ENCODE peak calls at places on chromosomes 11 and 22, in five cellular contexts. One of them, this sample, is unnamed.

GRCh38 chr11:132052904-132053303 is 682.5 kb downstream of the NTM start:
- DNase-seq in A549: no peak
- DNase-seq in WERI-Rb-1: no peak
- DNase-seq in cardiac muscle cell: no peak
- DNase-seq in lung: no peak
- DNase-seq in this sample: no peak

GRCh38 chr11:123549901-123550619 is 104.4 kb downstream of the SCN3B start:
- DNase-seq in lung: no peak
- DNase-seq in A549: no peak
- DNase-seq in WERI-Rb-1: peak; percentile 88
- DNase-seq in cardiac muscle cell: no peak
- DNase-seq in this sample: no peak

GRCh38 chr22:45120440-45120839 is 43.3 kb upstream of the NUP50 start:
- DNase-seq in WERI-Rb-1: no peak
- DNase-seq in cardiac muscle cell: no peak
- DNase-seq in A549: no peak
- DNase-seq in lung: no peak
- DNase-seq in this sample: no peak

GRCh38 chr11:19191530-19192169 is 10.1 kb downstream of the CSRP3 start:
- DNase-seq in cardiac muscle cell: peak; percentile 37
- DNase-seq in A549: no peak
- DNase-seq in lung: no peak
- DNase-seq in WERI-Rb-1: no peak
- DNase-seq in this sample: no peak

GRCh38 chr22:49962751-49963646 is 2.4 kb downstream of the PIM3 start:
- DNase-seq in lung: peak; percentile 42
- DNase-seq in cardiac muscle cell: no peak
- DNase-seq in A549: no peak
- DNase-seq in WERI-Rb-1: no peak
- DNase-seq in this sample: no peak

GRCh38 chr11:57069942-57070341 is 81.2 kb downstream of the OR5AK2 start:
- DNase-seq in lung: no peak
- DNase-seq in cardiac muscle cell: no peak
- DNase-seq in WERI-Rb-1: no peak
- DNase-seq in A549: no peak
- DNase-seq in this sample: no peak

GRCh38 chr22:17890245-17890671 is 116.0 kb upstream of the BID start:
- DNase-seq in cardiac muscle cell: peak; percentile 65
- DNase-seq in WERI-Rb-1: no peak
- DNase-seq in lung: no peak
- DNase-seq in A549: no peak
- DNase-seq in this sample: no peak

GRCh38 chr11:128565881-128566280 is 21.5 kb downstream of the ETS1 start:
- DNase-seq in cardiac muscle cell: no peak
- DNase-seq in A549: no peak
- DNase-seq in lung: no peak
- DNase-seq in WERI-Rb-1: no peak
- DNase-seq in this sample: no peak

GRCh38 chr11:119341222-119342022 is 739 bp upstream of the C1QTNF5 start:
- DNase-seq in lung: no peak
- DNase-seq in WERI-Rb-1: no peak
- DNase-seq in A549: no peak
- DNase-seq in cardiac muscle cell: no peak
- DNase-seq in this sample: no peak

GRCh38 chr11:45045692-45046471 is 95.2 kb upstream of the TP53I11 start:
- DNase-seq in WERI-Rb-1: no peak
- DNase-seq in A549: peak; percentile 56
- DNase-seq in cardiac muscle cell: no peak
- DNase-seq in lung: peak; percentile 48
- DNase-seq in this sample: no peak

GRCh38 chr11:75160328-75160757 is 9.4 kb downstream of the SLCO2B1 start:
- DNase-seq in A549: no peak
- DNase-seq in lung: no peak
- DNase-seq in WERI-Rb-1: no peak
- DNase-seq in cardiac muscle cell: no peak
- DNase-seq in this sample: no peak

GRCh38 chr22:20626811-20627210 is 119.4 kb downstream of the MED15 start:
- DNase-seq in A549: no peak
- DNase-seq in lung: no peak
- DNase-seq in WERI-Rb-1: no peak
- DNase-seq in cardiac muscle cell: no peak
- DNase-seq in this sample: no peak

GRCh38 chr11:94546886-94547285 is 3.2 kb downstream of the FUT4 start:
- DNase-seq in A549: no peak
- DNase-seq in lung: no peak
- DNase-seq in WERI-Rb-1: no peak
- DNase-seq in cardiac muscle cell: peak; percentile 18
- DNase-seq in this sample: no peak

GRCh38 chr11:117818036-117818858 is 6.3 kb downstream of the FXYD2 start:
- DNase-seq in WERI-Rb-1: no peak
- DNase-seq in cardiac muscle cell: no peak
- DNase-seq in lung: no peak
- DNase-seq in A549: peak; percentile 25
- DNase-seq in this sample: no peak

GRCh38 chr11:131579932-131580387 is 209.5 kb downstream of the NTM start:
- DNase-seq in A549: peak; percentile 12
- DNase-seq in cardiac muscle cell: peak; percentile 63
- DNase-seq in WERI-Rb-1: peak; percentile 86
- DNase-seq in lung: no peak
- DNase-seq in this sample: no peak

GRCh38 chr22:48057116-48057835 is 1294.8 kb downstream of the TBC1D22A start:
- DNase-seq in cardiac muscle cell: no peak
- DNase-seq in lung: no peak
- DNase-seq in A549: no peak
- DNase-seq in WERI-Rb-1: no peak
- DNase-seq in this sample: no peak
- H3K27ac ChIP-seq in cardiac muscle cell: no peak overlapping the region
- H3K27ac ChIP-seq in lung: no peak overlapping the region
- H3K27ac ChIP-seq in A549: no peak overlapping the region
- H3K27ac ChIP-seq in WERI-Rb-1: no peak overlapping the region
- H3K27ac ChIP-seq in this sample: no peak overlapping the region

DNA sequence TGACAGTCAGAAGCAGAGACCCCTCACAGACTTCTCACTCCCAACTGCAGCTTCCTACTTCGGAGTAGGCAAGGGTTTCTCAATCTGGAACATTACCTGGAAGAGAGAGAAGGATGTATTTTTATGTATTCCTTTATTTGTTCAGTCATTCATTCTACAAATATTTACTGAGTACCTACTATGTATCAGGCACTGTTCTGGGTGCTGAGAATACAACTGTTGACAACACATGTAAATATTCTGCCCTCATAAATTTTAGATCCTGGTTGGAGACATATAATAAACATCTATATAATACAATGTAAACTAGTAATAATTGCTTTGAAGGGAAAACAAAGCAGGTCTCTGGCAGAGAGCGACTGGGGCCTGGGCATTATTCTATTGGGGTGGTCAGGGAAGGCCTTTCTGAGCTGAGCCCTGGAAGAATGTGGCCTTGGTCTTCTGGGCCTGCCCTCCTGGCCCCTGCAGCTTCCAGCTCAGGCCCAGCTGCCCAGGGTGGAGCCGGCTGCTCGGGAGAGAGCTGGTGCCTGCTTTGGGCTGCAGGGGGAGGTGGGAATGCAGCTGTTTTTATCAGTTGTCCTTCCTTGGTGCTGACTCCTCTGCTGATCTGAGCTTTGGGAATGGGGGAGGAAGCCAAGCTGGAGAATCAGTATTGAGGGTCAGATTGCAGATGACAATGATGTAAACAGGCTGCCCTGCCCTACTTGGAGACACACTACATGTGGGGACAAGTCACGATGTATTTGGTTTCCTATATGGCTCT is 46.8 kb downstream of the PKNOX2 start:
- DNase-seq in lung: no peak
- DNase-seq in A549: no peak
- DNase-seq in cardiac muscle cell: peak; percentile 55
- DNase-seq in WERI-Rb-1: no peak
- DNase-seq in this sample: no peak
- TF ChIP-seq CTCF in lung: no peak
- TF ChIP-seq CTCF in A549: no peak
- TF ChIP-seq CTCF in cardiac muscle cell: no peak
- TF ChIP-seq CTCF in WERI-Rb-1: no peak
- TF ChIP-seq CTCF in this sample: peak; percentile 25

GRCh38 chr11:2795491-2795991 is 90.0 kb downstream of the CDKN1C start:
- DNase-seq in A549: no peak
- DNase-seq in WERI-Rb-1: no peak
- DNase-seq in cardiac muscle cell: no peak
- DNase-seq in lung: no peak
- DNase-seq in this sample: no peak

GRCh38 chr11:2797181-2797711 is 88.3 kb downstream of the CDKN1C start:
- DNase-seq in A549: no peak
- DNase-seq in cardiac muscle cell: no peak
- DNase-seq in WERI-Rb-1: peak; percentile 4
- DNase-seq in lung: no peak
- DNase-seq in this sample: no peak

GRCh38 chr11:2797741-2798361 is 87.7 kb downstream of the CDKN1C start:
- DNase-seq in cardiac muscle cell: no peak
- DNase-seq in A549: no peak
- DNase-seq in lung: peak; percentile 17
- DNase-seq in WERI-Rb-1: no peak
- DNase-seq in this sample: no peak

GRCh38 chr11:2796091-2796490 is 89.5 kb downstream of the CDKN1C start:
- DNase-seq in cardiac muscle cell: no peak
- DNase-seq in A549: no peak
- DNase-seq in lung: no peak
- DNase-seq in WERI-Rb-1: no peak
- DNase-seq in this sample: no peak

GRCh38 chr11:2796508-2797180 is 88.9 kb downstream of the CDKN1C start:
- DNase-seq in A549: no peak
- DNase-seq in cardiac muscle cell: no peak
- DNase-seq in lung: no peak
- DNase-seq in WERI-Rb-1: peak; percentile 3
- DNase-seq in this sample: no peak
- H3K4me3 ChIP-seq in A549: no peak overlapping the region
- H3K4me3 ChIP-seq in cardiac muscle cell: no peak overlapping the region
- H3K4me3 ChIP-seq in lung: no peak overlapping the region
- H3K4me3 ChIP-seq in WERI-Rb-1: no peak overlapping the region
- H3K4me3 ChIP-seq in this sample: no peak overlapping the region

GRCh38 chr11:88799749-88800500 is 265.9 kb downstream of the GRM5 start:
- DNase-seq in WERI-Rb-1: no peak
- DNase-seq in cardiac muscle cell: no peak
- DNase-seq in lung: no peak
- DNase-seq in A549: no peak
- DNase-seq in this sample: no peak

GRCh38 chr11:88807349-88807748 is 258.4 kb downstream of the GRM5 start:
- DNase-seq in WERI-Rb-1: no peak
- DNase-seq in cardiac muscle cell: no peak
- DNase-seq in A549: no peak
- DNase-seq in lung: no peak
- DNase-seq in this sample: no peak

GRCh38 chr11:88806410-88806809 is 259.4 kb downstream of the GRM5 start:
- DNase-seq in WERI-Rb-1: no peak
- DNase-seq in A549: no peak
- DNase-seq in lung: no peak
- DNase-seq in cardiac muscle cell: no peak
- DNase-seq in this sample: no peak

GRCh38 chr11:88801484-88802123 is 264.2 kb downstream of the GRM5 start:
- DNase-seq in cardiac muscle cell: no peak
- DNase-seq in lung: no peak
- DNase-seq in A549: no peak
- DNase-seq in WERI-Rb-1: no peak
- DNase-seq in this sample: no peak
- H3K27ac ChIP-seq in cardiac muscle cell: no peak overlapping the region
- H3K27ac ChIP-seq in lung: no peak overlapping the region
- H3K27ac ChIP-seq in A549: no peak overlapping the region
- H3K27ac ChIP-seq in WERI-Rb-1: no peak overlapping the region
- H3K27ac ChIP-seq in this sample: no peak overlapping the region

GRCh38 chr11:116736763-116737162 is 36.0 kb downstream of the BUD13 start:
- DNase-seq in A549: peak; percentile 48
- DNase-seq in WERI-Rb-1: no peak
- DNase-seq in cardiac muscle cell: no peak
- DNase-seq in lung: no peak
- DNase-seq in this sample: no peak
- TF ChIP-seq CTCF in A549: no peak
- TF ChIP-seq CTCF in WERI-Rb-1: peak; percentile 8
- TF ChIP-seq CTCF in cardiac muscle cell: no peak
- TF ChIP-seq CTCF in lung: no peak
- TF ChIP-seq CTCF in this sample: no peak

GRCh38 chr22:33853200-33854097 is 66.8 kb downstream of the LARGE1 start:
- DNase-seq in lung: peak; percentile 65
- DNase-seq in WERI-Rb-1: no peak
- DNase-seq in A549: peak; percentile 42
- DNase-seq in cardiac muscle cell: peak; percentile 21
- DNase-seq in this sample: no peak
- H3K4me3 ChIP-seq in lung: peak overlapping the region; percentile 34
- H3K4me3 ChIP-seq in WERI-Rb-1: no peak overlapping the region
- H3K4me3 ChIP-seq in A549: peak overlapping the region; percentile 35
- H3K4me3 ChIP-seq in cardiac muscle cell: no peak overlapping the region
- H3K4me3 ChIP-seq in this sample: peak overlapping the region; percentile 61

GRCh38 chr22:23225337-23225723 is 45.0 kb downstream of the BCR start:
- DNase-seq in lung: no peak
- DNase-seq in A549: no peak
- DNase-seq in WERI-Rb-1: no peak
- DNase-seq in cardiac muscle cell: no peak
- DNase-seq in this sample: no peak

GRCh38 chr22:23222875-23223565 is 42.7 kb downstream of the BCR start:
- DNase-seq in lung: no peak
- DNase-seq in A549: no peak
- DNase-seq in WERI-Rb-1: no peak
- DNase-seq in cardiac muscle cell: no peak
- DNase-seq in this sample: no peak

GRCh38 chr22:23222033-23222840 is 41.9 kb downstream of the BCR start:
- DNase-seq in lung: no peak
- DNase-seq in cardiac muscle cell: no peak
- DNase-seq in WERI-Rb-1: no peak
- DNase-seq in A549: no peak
- DNase-seq in this sample: no peak

GRCh38 chr22:23225724-23226496 is 45.6 kb downstream of the BCR start:
- DNase-seq in cardiac muscle cell: no peak
- DNase-seq in WERI-Rb-1: no peak
- DNase-seq in A549: peak; percentile 36
- DNase-seq in lung: peak; percentile 68
- DNase-seq in this sample: no peak

DNA sequence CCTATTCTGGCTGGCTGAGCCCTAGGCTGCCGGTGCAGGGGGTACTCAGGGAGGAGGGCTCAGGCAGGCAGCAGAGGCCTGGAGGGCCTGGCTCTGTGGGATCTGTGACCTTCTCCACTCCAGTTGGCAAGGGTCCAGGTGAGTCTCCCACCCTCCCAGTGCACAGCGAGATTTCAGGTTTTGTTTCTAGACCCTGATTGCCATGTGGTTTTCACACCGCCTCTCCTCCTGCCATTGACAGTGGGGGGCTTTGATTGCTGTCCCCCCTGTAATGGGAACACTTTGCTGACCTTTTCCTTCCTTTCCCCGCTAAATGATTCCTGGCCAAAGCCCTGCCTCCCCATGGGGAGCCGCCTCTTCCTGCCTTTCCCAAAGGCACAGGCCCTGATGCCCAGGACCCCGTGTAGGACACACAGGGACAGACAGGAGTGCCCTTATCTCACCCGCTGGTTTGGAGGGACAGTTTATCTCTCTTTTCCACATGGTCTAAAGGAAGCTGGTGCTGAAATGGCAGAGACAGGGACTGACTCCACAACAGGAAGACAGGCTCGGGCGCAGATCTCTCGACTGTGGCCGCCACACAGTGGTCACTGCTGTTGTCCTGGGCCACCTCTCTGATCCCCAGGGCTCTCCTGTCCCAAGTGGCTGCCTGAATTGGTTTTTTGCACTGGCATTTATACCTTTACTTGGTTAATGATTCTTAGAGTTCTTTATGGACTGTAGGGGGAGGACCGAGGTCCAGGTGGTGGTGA is 43.4 kb downstream of the BCR start:
- DNase-seq in cardiac muscle cell: peak; percentile 55
- DNase-seq in lung: no peak
- DNase-seq in A549: no peak
- DNase-seq in WERI-Rb-1: no peak
- DNase-seq in this sample: no peak
- H3K27ac ChIP-seq in cardiac muscle cell: peak overlapping the region; percentile 76
- H3K27ac ChIP-seq in lung: peak overlapping the region; percentile 35
- H3K27ac ChIP-seq in A549: no peak overlapping the region
- H3K27ac ChIP-seq in WERI-Rb-1: no peak overlapping the region
- H3K27ac ChIP-seq in this sample: no peak overlapping the region

This sample was measured in AG04450.